ENCODE peak calls at places on chromosomes 1 and 21, in six cellular contexts. U is tibial nerve, F is iPS DF 6.9, I is lung, C is HCT116, R is small intestine. V is an unnamed sample. For H3K36me3, H3K27me3 and H3K4me1, the result is how much of the 10 kb centered on the place peaks cover.

GRCh38 chr1:30801826-30802198 is 44.2 kb upstream of the LAPTM5 start:
- DNase-seq in F (no peak), U (peak), C (no peak), I (peak), R (peak), V (peak)

GRCh38 chr1:39386997-39387396 is 104.4 kb upstream of the BMP8A start:
- DNase-seq in C (no peak), U (no peak), R (no peak), F (no peak), I (no peak), V (no peak)

GRCh38 chr1:29256979-29257804 is 20.9 kb downstream of the PTPRU start:
- DNase-seq in R (no peak), C (no peak), U (no peak), I (no peak), F (no peak), V (peak)

GRCh38 chr1:174830019-174830418 is 169.7 kb upstream of the CACYBP start:
- DNase-seq in C (no peak), F (no peak), U (no peak), I (no peak), R (no peak), V (no peak)

GRCh38 chr1:12048376-12048775 is 14.7 kb upstream of the TNFRSF8 start:
- DNase-seq in F (no peak), R (no peak), C (no peak), I (no peak), U (no peak), V (peak)

GRCh38 chr1:175481126-175482071 is 262.0 kb downstream of the TNR start:
- DNase-seq in U (no peak), F (peak), I (no peak), R (peak), C (no peak), V (peak)

GRCh38 chr1:231872461-231872910 is 245.9 kb downstream of the DISC1 start:
- DNase-seq in U (no peak), R (no peak), F (no peak), C (no peak), I (no peak), V (no peak)

GRCh38 chr1:209770636-209771415 is 13.5 kb downstream of the C1orf74 start:
- DNase-seq in U (no peak), C (no peak), I (no peak), R (no peak), F (no peak), V (no peak)

GRCh38 chr1:37038703-37039093 is 4.4 kb upstream of the GRIK3 start:
- DNase-seq in I (no peak), R (no peak), C (no peak), F (no peak), U (no peak), V (no peak)

GRCh38 chr1:244963231-244963826 is 99.0 kb upstream of the HNRNPU start:
- DNase-seq in I (no peak), C (no peak), R (no peak), U (no peak), F (no peak), V (peak)

GRCh38 chr1:23224721-23225648 is 7.7 kb upstream of the HTR1D start:
- DNase-seq in F (no peak), U (no peak), R (peak), I (no peak), C (no peak), V (peak)

GRCh38 chr1:179599623-179600249 is 8.1 kb downstream of the TDRD5 start:
- DNase-seq in U (no peak), R (peak), F (no peak), C (peak), I (no peak), V (peak)

GRCh38 chr1:234763910-234764309 is 153.9 kb upstream of the IRF2BP2 start:
- DNase-seq in U (no peak), R (no peak), F (no peak), I (no peak), C (no peak), V (no peak)

GRCh38 chr1:55714230-55714629 is 499.1 kb upstream of the USP24 start:
- DNase-seq in I (no peak), U (no peak), R (no peak), F (no peak), C (no peak), V (no peak)

GRCh38 chr1:50257029-50257428 is 148.3 kb downstream of the ELAVL4 start:
- DNase-seq in U (no peak), R (no peak), C (no peak), F (no peak), I (no peak), V (no peak)

GRCh38 chr1:151371340-151371739 is 1.2 kb downstream of the SELENBP1 start:
- DNase-seq in C (no peak), F (no peak), U (peak), R (peak), I (peak), V (peak)

GRCh38 chr1:31306278-31306677 is 9.4 kb downstream of the ZCCHC17 start:
- DNase-seq in R (no peak), I (no peak), C (peak), U (no peak), F (no peak), V (peak)

GRCh38 chr1:236848274-236848925 is 53.3 kb downstream of the MTR start:
- DNase-seq in R (no peak), U (no peak), I (no peak), F (no peak), C (no peak), V (no peak)

GRCh38 chr1:157770442-157771043 is 6.4 kb downstream of the FCRL2 start:
- DNase-seq in U (no peak), C (no peak), I (no peak), F (no peak), R (no peak), V (no peak)

GRCh38 chr1:151193856-151194255 is 3.9 kb upstream of the VPS72 start:
- DNase-seq in U (no peak), I (no peak), R (no peak), C (no peak), F (no peak), V (no peak)

GRCh38 chr1:202723708-202724107 is 13.5 kb upstream of the SYT2 start:
- DNase-seq in C (no peak), R (no peak), I (no peak), F (no peak), U (no peak), V (no peak)

GRCh38 chr1:202725541-202725940 is 15.3 kb upstream of the SYT2 start:
- DNase-seq in R (no peak), F (no peak), U (no peak), C (no peak), I (no peak), V (no peak)

GRCh38 chr1:202733251-202733650 is 23.0 kb upstream of the SYT2 start:
- DNase-seq in F (no peak), I (no peak), C (no peak), U (no peak), R (no peak), V (no peak)

GRCh38 chr1:202728951-202729350 is 18.7 kb upstream of the SYT2 start:
- DNase-seq in R (no peak), C (no peak), U (no peak), I (no peak), F (no peak), V (no peak)
- H3K36me3 ChIP-seq in R (under half), C (under half), U (under half), I (half or more), F (under half), V (half or more)

GRCh38 chr21:33155457-33155856 is 74.3 kb upstream of the IFNAR2 start:
- DNase-seq in R (no peak), C (no peak), I (no peak), F (no peak), U (no peak), V (no peak)
- H3K27me3 ChIP-seq in R (under half), C (under half), I (under half), F (under half), U (under half), V (under half)

GRCh38 chr1:16174261-16174871 is 18.5 kb upstream of the EPHA2 start:
- DNase-seq in U (no peak), I (no peak), C (no peak), R (no peak), F (no peak), V (no peak)

GRCh38 chr1:16174886-16175598 is 19.2 kb upstream of the EPHA2 start:
- DNase-seq in F (no peak), R (no peak), I (no peak), U (no peak), C (no peak), V (no peak)

GRCh38 chr1:16173447-16174260 is 17.8 kb upstream of the EPHA2 start:
- DNase-seq in I (peak), C (peak), U (no peak), F (no peak), R (peak), V (peak)

GRCh38 chr1:16177306-16177705 is 21.4 kb upstream of the EPHA2 start:
- DNase-seq in I (no peak), U (no peak), C (no peak), F (no peak), R (no peak), V (no peak)

DNA sequence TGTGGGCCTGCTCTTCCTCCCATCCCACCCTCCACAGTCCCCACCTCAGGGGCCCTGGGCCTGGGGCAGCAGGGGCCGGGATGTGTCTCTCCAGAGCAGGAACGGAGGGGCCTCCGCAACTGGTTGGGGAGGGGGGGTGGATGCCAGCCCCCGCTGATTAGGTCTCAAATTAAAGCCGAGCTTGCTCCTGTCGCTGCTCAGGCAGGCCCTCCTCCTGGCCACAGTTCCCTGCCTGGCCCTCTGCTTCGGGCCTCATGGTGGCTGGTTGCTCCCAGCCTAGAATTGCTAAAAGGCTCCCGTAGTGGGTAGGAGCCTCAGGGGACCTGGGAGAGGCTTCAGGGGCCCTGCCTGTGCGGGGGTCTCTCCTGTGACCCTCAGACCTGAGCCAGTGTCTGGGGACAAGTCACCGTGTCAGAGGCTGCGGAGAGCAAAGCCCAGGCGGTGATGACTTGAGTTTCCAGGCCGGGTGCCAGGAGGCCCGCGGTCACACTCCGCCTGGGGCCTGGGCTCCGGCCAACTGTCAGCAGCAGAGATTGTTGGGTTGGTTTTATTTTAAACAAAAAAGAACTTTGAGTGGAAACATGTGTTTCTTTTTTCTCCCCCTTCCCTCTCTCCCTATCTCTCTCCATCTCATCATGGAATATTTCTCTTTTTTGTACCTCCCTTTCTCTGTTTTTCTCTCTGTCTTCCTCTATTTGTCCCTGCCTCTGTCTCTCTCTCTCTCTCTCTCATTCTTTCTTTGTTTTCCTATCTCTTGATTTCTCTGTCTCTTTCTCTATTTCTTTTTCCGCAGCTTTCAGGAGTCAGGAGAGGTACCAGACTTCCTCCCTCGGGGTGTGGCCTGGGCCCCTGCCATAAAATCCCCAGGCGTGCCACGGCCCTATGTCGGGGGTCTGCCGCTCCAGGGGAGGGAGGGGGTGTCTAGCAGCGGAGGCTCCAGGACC is 20.0 kb upstream of the EPHA2 start:
- DNase-seq in U (peak), C (no peak), I (peak), F (no peak), R (peak), V (peak)
- H3K4me1 ChIP-seq in U (under half), C (half or more), I (under half), F (under half), R (under half), V (under half)

GRCh38 chr1:10143961-10144485 is 66.3 kb upstream of the KIF1B start:
- DNase-seq in F (no peak), R (no peak), U (no peak), C (no peak), I (no peak), V (no peak)
- H3K36me3 ChIP-seq in F (under half), R (under half), U (under half), C (under half), I (under half), V (under half)

DNA sequence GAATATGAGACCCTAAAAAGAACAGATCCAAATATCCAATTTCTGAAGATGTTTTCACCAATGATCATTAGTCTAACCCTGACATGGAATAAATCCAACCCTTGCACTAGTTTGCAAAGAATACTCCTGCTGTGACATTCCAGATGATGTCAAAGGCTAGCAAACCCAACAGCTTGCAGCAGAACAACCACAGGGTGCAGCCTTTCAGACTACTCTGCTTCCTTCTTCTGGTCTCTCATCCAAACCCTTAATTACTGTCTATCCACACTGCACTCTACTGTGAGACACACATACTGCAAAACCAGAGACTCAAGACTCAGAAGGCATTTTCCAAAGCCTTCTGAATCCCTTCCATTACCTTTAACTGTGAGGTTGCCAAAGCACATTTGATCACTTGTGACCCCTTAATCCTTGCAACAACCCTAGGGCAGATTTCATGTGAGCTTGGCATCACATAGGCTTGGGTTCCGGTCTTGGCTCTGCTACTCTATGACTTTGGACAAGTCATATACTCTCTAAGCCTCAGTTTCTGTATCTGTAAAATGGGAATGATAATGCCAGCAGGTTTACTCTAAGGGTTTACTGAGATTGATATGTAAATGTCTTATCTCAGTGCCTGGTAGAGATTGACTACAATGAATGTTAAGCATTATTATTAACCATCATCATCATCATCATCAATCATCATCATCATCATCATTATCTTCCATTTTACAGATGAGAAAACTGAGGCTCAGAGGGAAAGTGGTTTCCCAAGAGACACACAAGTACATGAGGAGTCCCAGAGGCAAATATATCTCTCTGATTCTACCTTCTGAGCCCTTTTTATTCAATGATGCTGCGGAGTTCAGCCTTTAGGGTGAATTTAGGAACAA is 94.5 kb downstream of the SYF2 start:
- DNase-seq in F (no peak), U (no peak), C (no peak), R (no peak), I (no peak), V (no peak)
- H3K27me3 ChIP-seq in F (under half), U (under half), C (under half), R (under half), I (under half), V (under half)

GRCh38 chr1:8818325-8818775 is 910 bp upstream of the RERE start:
- DNase-seq in C (peak), I (no peak), U (no peak), R (peak), F (no peak), V (no peak)
- H3K4me1 ChIP-seq in C (under half), I (under half), U (under half), R (under half), F (under half), V (under half)

V was measured in cardiac muscle cell.